ENCODE peak calls at places on chromosomes 16 and 17, in seven cellular contexts. B is AG09319; U is hepatic stellate cell; I is stimulated activated CD4-positive, alpha-beta T cell treated with anti-CD3 and anti-CD28 coated beads, Interleukin-2, amount 100 ng/mL, for 4 hours; J is ecto neural progenitor cell; A is activated naive CD4-positive, alpha-beta T cell; M is EH. N is an unnamed sample.

GRCh38 chr16:30335598-30336474 is 19.3 kb downstream of the CD2BP2 start:
- DNase-seq in J (no peak), B (no peak), U (no peak), A (no peak), M (peak), I (no peak), N (peak)

GRCh38 chr17:82966415-82966814 is 113.0 kb upstream of the METRNL start:
- DNase-seq in I (no peak), J (peak), A (no peak), M (no peak), B (no peak), U (no peak), N (no peak)

GRCh38 chr17:35545150-35545549 is 7.7 kb upstream of the SLFN12L start:
- DNase-seq in I (no peak), U (no peak), B (no peak), A (no peak), M (no peak), J (no peak), N (no peak)

GRCh38 chr16:74999683-75000480 is 1.1 kb downstream of the ZNRF1 start:
- DNase-seq in B (no peak), A (peak), U (peak), M (peak), J (peak), I (no peak), N (peak)

GRCh38 chr16:78256686-78257375 is 157.4 kb downstream of the WWOX start:
- DNase-seq in B (no peak), J (no peak), M (no peak), A (no peak), U (no peak), I (no peak), N (no peak)

GRCh38 chr16:17173134-17173729 is 297.5 kb downstream of the XYLT1 start:
- DNase-seq in M (peak), A (no peak), I (no peak), B (peak), J (no peak), U (no peak), N (no peak)

GRCh38 chr17:64024781-64025731 is 4.6 kb upstream of the ICAM2 start:
- DNase-seq in B (no peak), M (peak), I (no peak), U (no peak), J (no peak), A (peak), N (no peak)

GRCh38 chr17:72176902-72177660 is 56.3 kb downstream of the SOX9 start:
- DNase-seq in I (no peak), B (no peak), A (no peak), M (peak), J (no peak), U (no peak), N (no peak)

GRCh38 chr17:19766016-19766415 is 17.9 kb upstream of the ALDH3A1 start:
- DNase-seq in U (no peak), J (no peak), B (no peak), M (no peak), A (no peak), I (no peak), N (no peak)

GRCh38 chr17:7930841-7931631 is 710 bp downstream of the TRAPPC1 start:
- DNase-seq in M (no peak), B (no peak), I (no peak), U (peak), J (no peak), A (no peak), N (no peak)

GRCh38 chr16:89121691-89122321 is 28.2 kb downstream of the ACSF3 start:
- DNase-seq in A (no peak), I (no peak), M (no peak), B (no peak), J (no peak), U (no peak), N (no peak)

GRCh38 chr16:87582221-87582965 is 19.9 kb upstream of the JPH3 start:
- DNase-seq in I (no peak), A (no peak), J (no peak), U (peak), B (no peak), M (peak), N (peak)

GRCh38 chr16:6558661-6559060 is 774.0 kb upstream of the RBFOX1 start:
- DNase-seq in I (no peak), B (no peak), A (no peak), U (no peak), M (no peak), J (no peak), N (no peak)

GRCh38 chr17:70080541-70081347 is 5.7 kb downstream of the KCNJ16 start:
- DNase-seq in I (no peak), U (no peak), A (no peak), B (peak), M (peak), J (no peak), N (no peak)

GRCh38 chr17:65819810-65820209 is 258.4 kb upstream of the AXIN2 start:
- DNase-seq in B (no peak), I (no peak), J (no peak), U (no peak), M (no peak), A (no peak), N (no peak)

GRCh38 chr17:28747046-28747691 is 3.4 kb downstream of the TRAF4 start:
- DNase-seq in A (no peak), J (peak), U (no peak), B (no peak), M (no peak), I (no peak), N (no peak)

GRCh38 chr16:58814348-58814801 is 80.3 kb upstream of the GOT2 start:
- DNase-seq in U (peak), B (peak), I (peak), J (peak), M (peak), A (no peak), N (peak)

GRCh38 chr16:85146922-85147651 is 34.8 kb upstream of the CIBAR2 start:
- DNase-seq in B (no peak), J (no peak), U (no peak), I (no peak), A (no peak), M (peak), N (no peak)

GRCh38 chr17:57377094-57377493 is 120.8 kb downstream of the MSI2 start:
- DNase-seq in B (no peak), U (no peak), J (no peak), I (no peak), M (no peak), A (no peak), N (no peak)

GRCh38 chr17:58335779-58336455 is 7.3 kb upstream of the TSPOAP1 start:
- DNase-seq in J (peak), I (peak), M (peak), U (no peak), A (peak), B (no peak), N (peak)

GRCh38 chr17:42122371-42123303 is at the start of gene HSPB9:
- DNase-seq in I (no peak), J (peak), M (no peak), A (no peak), U (no peak), B (no peak), N (no peak)

GRCh38 chr17:16947470-16947869 is 24.4 kb downstream of the TNFRSF13B start:
- DNase-seq in B (no peak), I (no peak), A (no peak), M (no peak), J (no peak), U (no peak), N (no peak)

GRCh38 chr16:87499189-87499486 is 6.3 kb upstream of the ZCCHC14 start:
- DNase-seq in U (peak), M (peak), A (no peak), I (no peak), J (no peak), B (no peak), N (peak)

GRCh38 chr16:89922477-89922883 is 662 bp upstream of the TUBB3 start:
- DNase-seq in M (peak), A (peak), B (peak), J (peak), U (peak), I (no peak), N (peak)

GRCh38 chr16:87653234-87653633 is 50.9 kb downstream of the JPH3 start:
- DNase-seq in M (no peak), J (no peak), B (no peak), A (no peak), U (peak), I (no peak), N (no peak)

GRCh38 chr16:4339909-4340308 is 11.2 kb downstream of the PAM16 start:
- DNase-seq in I (no peak), M (peak), B (no peak), A (no peak), J (no peak), U (no peak), N (no peak)

GRCh38 chr16:85349413-85350145 is 237.3 kb upstream of the CIBAR2 start:
- DNase-seq in I (no peak), A (no peak), M (no peak), B (no peak), J (no peak), U (no peak), N (peak)

N was measured in RPMI7951.